ENCODE peak calls at places on chromosome 11, in seven cellular contexts. One of them, this sample, is unnamed.

GRCh38 chr11:95705485-95706124 is 84.0 kb downstream of the FAM76B start:
- DNase-seq in mammary epithelial cell: peak
- DNase-seq in neural progenitor cell: peak
- DNase-seq in cardiac fibroblast: peak
- DNase-seq in AG04450: peak
- DNase-seq in gastrocnemius medialis: peak
- DNase-seq in endothelial cell of umbilical vein: peak
- DNase-seq in this sample: peak

GRCh38 chr11:33668468-33668825 is 32.2 kb downstream of the C11orf91 start:
- DNase-seq in mammary epithelial cell: no peak
- DNase-seq in neural progenitor cell: no peak
- DNase-seq in cardiac fibroblast: no peak
- DNase-seq in AG04450: no peak
- DNase-seq in gastrocnemius medialis: no peak
- DNase-seq in endothelial cell of umbilical vein: no peak
- DNase-seq in this sample: peak

GRCh38 chr11:1888811-1889526 is 2.7 kb downstream of the PRR33 start:
- DNase-seq in mammary epithelial cell: no peak
- DNase-seq in neural progenitor cell: no peak
- DNase-seq in cardiac fibroblast: no peak
- DNase-seq in AG04450: no peak
- DNase-seq in gastrocnemius medialis: peak
- DNase-seq in endothelial cell of umbilical vein: no peak
- DNase-seq in this sample: no peak

GRCh38 chr11:102850973-102851745 is 7.8 kb upstream of the MMP3 start:
- DNase-seq in mammary epithelial cell: peak
- DNase-seq in neural progenitor cell: no peak
- DNase-seq in cardiac fibroblast: peak
- DNase-seq in AG04450: peak
- DNase-seq in gastrocnemius medialis: no peak
- DNase-seq in endothelial cell of umbilical vein: no peak
- DNase-seq in this sample: no peak

GRCh38 chr11:16217631-16218030 is 138.7 kb downstream of the SOX6 start:
- DNase-seq in mammary epithelial cell: no peak
- DNase-seq in neural progenitor cell: no peak
- DNase-seq in cardiac fibroblast: no peak
- DNase-seq in AG04450: no peak
- DNase-seq in gastrocnemius medialis: no peak
- DNase-seq in endothelial cell of umbilical vein: no peak
- DNase-seq in this sample: no peak

GRCh38 chr11:114082767-114083181 is 23.3 kb downstream of the ZBTB16 start:
- DNase-seq in mammary epithelial cell: no peak
- DNase-seq in neural progenitor cell: no peak
- DNase-seq in cardiac fibroblast: no peak
- DNase-seq in AG04450: no peak
- DNase-seq in gastrocnemius medialis: peak
- DNase-seq in endothelial cell of umbilical vein: no peak
- DNase-seq in this sample: no peak

GRCh38 chr11:2778630-2779498 is 79.1 kb upstream of the KCNQ1OT1 start:
- DNase-seq in mammary epithelial cell: peak
- DNase-seq in neural progenitor cell: no peak
- DNase-seq in cardiac fibroblast: peak
- DNase-seq in AG04450: peak
- DNase-seq in gastrocnemius medialis: peak
- DNase-seq in endothelial cell of umbilical vein: peak
- DNase-seq in this sample: no peak

GRCh38 chr11:35794850-35795249 is 132.3 kb downstream of the TRIM44 start:
- DNase-seq in mammary epithelial cell: peak
- DNase-seq in neural progenitor cell: no peak
- DNase-seq in cardiac fibroblast: peak
- DNase-seq in AG04450: peak
- DNase-seq in gastrocnemius medialis: no peak
- DNase-seq in endothelial cell of umbilical vein: no peak
- DNase-seq in this sample: no peak

GRCh38 chr11:36186340-36186739 is 102.9 kb downstream of the COMMD9 start:
- DNase-seq in mammary epithelial cell: peak
- DNase-seq in neural progenitor cell: no peak
- DNase-seq in cardiac fibroblast: peak
- DNase-seq in AG04450: peak
- DNase-seq in gastrocnemius medialis: peak
- DNase-seq in endothelial cell of umbilical vein: no peak
- DNase-seq in this sample: peak

GRCh38 chr11:27475622-27476021 is 3.0 kb upstream of the LGR4 start:
- DNase-seq in mammary epithelial cell: no peak
- DNase-seq in neural progenitor cell: no peak
- DNase-seq in cardiac fibroblast: no peak
- DNase-seq in AG04450: no peak
- DNase-seq in gastrocnemius medialis: no peak
- DNase-seq in endothelial cell of umbilical vein: no peak
- DNase-seq in this sample: no peak

GRCh38 chr11:19774817-19775600 is 62.4 kb downstream of the NAV2 start:
- DNase-seq in mammary epithelial cell: no peak
- DNase-seq in neural progenitor cell: no peak
- DNase-seq in cardiac fibroblast: peak
- DNase-seq in AG04450: no peak
- DNase-seq in gastrocnemius medialis: no peak
- DNase-seq in endothelial cell of umbilical vein: no peak
- DNase-seq in this sample: no peak

GRCh38 chr11:19777032-19777341 is 64.3 kb downstream of the NAV2 start:
- DNase-seq in mammary epithelial cell: no peak
- DNase-seq in neural progenitor cell: peak
- DNase-seq in cardiac fibroblast: no peak
- DNase-seq in AG04450: no peak
- DNase-seq in gastrocnemius medialis: no peak
- DNase-seq in endothelial cell of umbilical vein: no peak
- DNase-seq in this sample: no peak

GRCh38 chr11:19775622-19776021 is 63.0 kb downstream of the NAV2 start:
- DNase-seq in mammary epithelial cell: no peak
- DNase-seq in neural progenitor cell: no peak
- DNase-seq in cardiac fibroblast: no peak
- DNase-seq in AG04450: no peak
- DNase-seq in gastrocnemius medialis: no peak
- DNase-seq in endothelial cell of umbilical vein: no peak
- DNase-seq in this sample: no peak

GRCh38 chr11:19779740-19780139 is 67.1 kb downstream of the NAV2 start:
- DNase-seq in mammary epithelial cell: no peak
- DNase-seq in neural progenitor cell: no peak
- DNase-seq in cardiac fibroblast: no peak
- DNase-seq in AG04450: no peak
- DNase-seq in gastrocnemius medialis: no peak
- DNase-seq in endothelial cell of umbilical vein: no peak
- DNase-seq in this sample: no peak

GRCh38 chr11:19777342-19778102 is 64.9 kb downstream of the NAV2 start:
- DNase-seq in mammary epithelial cell: peak
- DNase-seq in neural progenitor cell: peak
- DNase-seq in cardiac fibroblast: peak
- DNase-seq in AG04450: peak
- DNase-seq in gastrocnemius medialis: no peak
- DNase-seq in endothelial cell of umbilical vein: peak
- DNase-seq in this sample: no peak
- H3K4me3 ChIP-seq in mammary epithelial cell: peak
- H3K4me3 ChIP-seq in neural progenitor cell: peak
- H3K4me3 ChIP-seq in cardiac fibroblast: peak
- H3K4me3 ChIP-seq in AG04450: peak
- H3K4me3 ChIP-seq in gastrocnemius medialis: peak
- H3K4me3 ChIP-seq in endothelial cell of umbilical vein: peak
- H3K4me3 ChIP-seq in this sample: no peak

GRCh38 chr11:78039919-78040671 is 17.0 kb upstream of the KCTD14 start:
- DNase-seq in mammary epithelial cell: peak
- DNase-seq in neural progenitor cell: no peak
- DNase-seq in cardiac fibroblast: peak
- DNase-seq in AG04450: peak
- DNase-seq in gastrocnemius medialis: peak
- DNase-seq in endothelial cell of umbilical vein: peak
- DNase-seq in this sample: peak

GRCh38 chr11:78037825-78038620 is 14.9 kb upstream of the KCTD14 start:
- DNase-seq in mammary epithelial cell: no peak
- DNase-seq in neural progenitor cell: no peak
- DNase-seq in cardiac fibroblast: no peak
- DNase-seq in AG04450: no peak
- DNase-seq in gastrocnemius medialis: no peak
- DNase-seq in endothelial cell of umbilical vein: no peak
- DNase-seq in this sample: no peak

GRCh38 chr11:78038697-78039313 is 15.7 kb upstream of the KCTD14 start:
- DNase-seq in mammary epithelial cell: no peak
- DNase-seq in neural progenitor cell: no peak
- DNase-seq in cardiac fibroblast: peak
- DNase-seq in AG04450: no peak
- DNase-seq in gastrocnemius medialis: no peak
- DNase-seq in endothelial cell of umbilical vein: peak
- DNase-seq in this sample: no peak

GRCh38 chr11:78040691-78041379 is 17.8 kb upstream of the KCTD14 start:
- DNase-seq in mammary epithelial cell: no peak
- DNase-seq in neural progenitor cell: no peak
- DNase-seq in cardiac fibroblast: peak
- DNase-seq in AG04450: no peak
- DNase-seq in gastrocnemius medialis: no peak
- DNase-seq in endothelial cell of umbilical vein: no peak
- DNase-seq in this sample: peak

DNA sequence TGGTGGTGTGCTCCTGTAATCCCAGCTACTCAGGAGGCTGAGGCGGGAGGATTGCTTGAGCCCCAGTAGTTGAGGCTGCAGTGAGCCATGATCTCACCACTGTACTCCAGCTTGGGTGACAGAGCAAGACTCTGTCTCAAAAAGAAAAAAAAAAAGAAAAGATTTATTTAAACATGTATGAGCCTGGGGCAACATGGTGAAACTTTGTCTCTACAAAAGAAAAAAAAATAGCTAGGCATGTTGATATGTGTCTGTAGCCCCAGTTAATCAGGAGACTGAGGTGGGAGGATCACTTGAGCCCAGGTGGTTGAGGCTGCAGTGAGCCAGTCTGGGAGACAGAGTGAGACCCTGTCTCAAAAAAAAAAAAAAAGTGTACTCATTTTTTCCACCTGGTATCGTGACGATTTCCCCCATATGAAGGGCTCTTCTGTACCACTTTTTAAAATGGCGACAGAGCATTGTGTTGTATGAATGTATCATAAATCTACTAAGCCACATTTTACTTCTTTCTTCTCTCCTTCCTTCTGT is 16.4 kb upstream of the KCTD14 start:
- DNase-seq in mammary epithelial cell: no peak
- DNase-seq in neural progenitor cell: no peak
- DNase-seq in cardiac fibroblast: no peak
- DNase-seq in AG04450: no peak
- DNase-seq in gastrocnemius medialis: no peak
- DNase-seq in endothelial cell of umbilical vein: no peak
- DNase-seq in this sample: no peak
- H3K4me3 ChIP-seq in mammary epithelial cell: no peak
- H3K4me3 ChIP-seq in neural progenitor cell: no peak
- H3K4me3 ChIP-seq in cardiac fibroblast: no peak
- H3K4me3 ChIP-seq in AG04450: no peak
- H3K4me3 ChIP-seq in gastrocnemius medialis: no peak
- H3K4me3 ChIP-seq in endothelial cell of umbilical vein: no peak
- H3K4me3 ChIP-seq in this sample: no peak

GRCh38 chr11:68224606-68225005 is 11.5 kb upstream of the KMT5B start:
- DNase-seq in mammary epithelial cell: no peak
- DNase-seq in neural progenitor cell: no peak
- DNase-seq in cardiac fibroblast: no peak
- DNase-seq in AG04450: no peak
- DNase-seq in gastrocnemius medialis: no peak
- DNase-seq in endothelial cell of umbilical vein: no peak
- DNase-seq in this sample: no peak
- H3K4me3 ChIP-seq in mammary epithelial cell: no peak
- H3K4me3 ChIP-seq in neural progenitor cell: no peak
- H3K4me3 ChIP-seq in cardiac fibroblast: no peak
- H3K4me3 ChIP-seq in AG04450: no peak
- H3K4me3 ChIP-seq in gastrocnemius medialis: no peak
- H3K4me3 ChIP-seq in endothelial cell of umbilical vein: no peak
- H3K4me3 ChIP-seq in this sample: no peak

DNA sequence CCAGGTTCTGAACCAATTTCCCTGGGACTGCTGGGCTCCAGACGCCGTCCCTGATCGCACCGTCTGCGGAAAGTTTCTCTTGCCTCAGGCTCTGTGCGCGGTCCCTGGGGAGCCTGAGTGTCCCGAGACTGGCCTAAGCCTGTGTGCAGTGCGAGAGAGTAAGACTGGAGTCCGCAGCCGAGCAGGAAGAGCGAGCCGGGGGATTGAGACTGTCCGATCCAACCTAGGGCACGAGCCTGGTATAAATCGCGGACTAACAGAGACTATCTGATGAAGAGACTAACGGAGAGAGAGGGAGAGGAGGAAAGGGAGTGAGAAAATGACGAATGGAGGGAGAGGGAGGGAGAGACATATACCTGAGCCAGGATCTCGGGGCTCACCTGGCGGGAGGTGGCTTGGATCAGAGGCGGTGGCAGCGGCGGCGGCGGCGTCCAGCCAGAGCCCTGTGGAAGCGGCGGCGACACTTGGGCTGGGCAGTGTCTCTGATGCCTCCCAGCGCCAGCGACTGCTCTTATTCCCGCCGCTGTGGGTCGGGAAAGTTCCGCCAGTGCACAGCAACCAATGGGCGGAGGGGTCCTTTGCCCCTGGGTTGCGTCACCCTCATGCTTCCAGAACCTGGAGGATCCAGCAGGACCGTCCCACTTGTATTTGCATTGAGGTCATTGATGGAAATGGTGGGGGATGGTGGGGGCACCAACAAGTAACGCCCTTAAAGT is at the start of gene CALCA:
- DNase-seq in mammary epithelial cell: no peak
- DNase-seq in neural progenitor cell: peak
- DNase-seq in cardiac fibroblast: no peak
- DNase-seq in AG04450: no peak
- DNase-seq in gastrocnemius medialis: no peak
- DNase-seq in endothelial cell of umbilical vein: no peak
- DNase-seq in this sample: peak
- H3K4me3 ChIP-seq in mammary epithelial cell: no peak
- H3K4me3 ChIP-seq in neural progenitor cell: peak
- H3K4me3 ChIP-seq in cardiac fibroblast: no peak
- H3K4me3 ChIP-seq in AG04450: no peak
- H3K4me3 ChIP-seq in gastrocnemius medialis: peak
- H3K4me3 ChIP-seq in endothelial cell of umbilical vein: no peak
- H3K4me3 ChIP-seq in this sample: peak

DNA sequence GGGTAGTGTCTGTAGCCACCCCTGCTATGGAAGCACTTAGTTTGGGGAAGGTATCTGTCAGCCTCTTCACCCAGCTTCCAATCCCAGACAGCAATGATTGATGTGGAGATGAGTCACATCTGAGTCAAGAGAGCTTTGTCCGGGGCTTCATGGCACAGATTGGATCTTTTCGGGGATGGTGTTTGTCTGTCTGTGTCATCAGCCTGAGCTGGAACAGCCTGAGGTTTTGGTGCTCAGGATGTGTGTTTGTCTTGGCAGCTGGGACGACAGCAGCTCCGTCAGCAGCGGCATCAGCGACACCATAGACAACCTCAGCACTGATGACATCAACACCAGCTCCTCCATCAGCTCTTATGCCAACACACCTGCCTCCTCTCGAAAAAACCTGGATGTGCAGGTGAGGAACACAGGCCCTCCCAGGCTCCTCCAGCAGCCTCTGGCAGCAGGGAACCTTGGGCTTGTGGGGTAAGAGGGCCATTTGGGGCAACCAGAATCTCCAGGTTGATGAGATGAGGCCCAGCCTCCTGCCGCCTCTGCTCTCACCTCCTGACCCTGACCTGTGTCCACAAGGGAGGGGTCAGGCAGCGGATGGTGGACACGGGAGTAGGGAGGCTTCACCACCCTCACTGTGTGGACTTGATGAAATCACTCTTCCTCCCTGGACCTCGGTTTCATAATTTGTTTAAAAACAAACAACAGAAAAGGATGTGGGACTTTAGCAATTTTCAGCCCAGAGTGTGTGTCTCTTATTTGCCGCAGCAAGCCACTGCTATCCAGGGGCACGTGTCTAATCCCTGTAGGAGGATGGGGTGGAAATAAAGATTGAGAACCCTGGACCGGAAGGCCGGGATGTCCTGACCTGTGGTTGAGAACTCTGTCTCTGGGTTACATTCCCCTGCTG is 124.3 kb downstream of the DBX1 start:
- DNase-seq in mammary epithelial cell: peak
- DNase-seq in neural progenitor cell: no peak
- DNase-seq in cardiac fibroblast: peak
- DNase-seq in AG04450: peak
- DNase-seq in gastrocnemius medialis: no peak
- DNase-seq in endothelial cell of umbilical vein: no peak
- DNase-seq in this sample: no peak
- H3K4me3 ChIP-seq in mammary epithelial cell: no peak
- H3K4me3 ChIP-seq in neural progenitor cell: no peak
- H3K4me3 ChIP-seq in cardiac fibroblast: no peak
- H3K4me3 ChIP-seq in AG04450: no peak
- H3K4me3 ChIP-seq in gastrocnemius medialis: no peak
- H3K4me3 ChIP-seq in endothelial cell of umbilical vein: no peak
- H3K4me3 ChIP-seq in this sample: no peak

This sample was measured in A673.